ENCODE peak calls at places on chromosome X, in five cellular contexts. U is heart left ventricle; M is HepG2; C is CD4-positive, CD25-positive, alpha-beta regulatory T cell; D is breast epithelium. L is an unnamed sample.

GRCh38 chrX:46574337-46574940 is 874 bp downstream of the CHST7 start:
- DNase-seq in C (peak), U (no peak), M (peak), D (no peak), L (no peak)

GRCh38 chrX:117327306-117327705 is 789.3 kb downstream of the KLHL13 start:
- DNase-seq in U (no peak), C (no peak), M (no peak), D (no peak), L (no peak)

GRCh38 chrX:154991039-154991438 is 31.5 kb downstream of the F8 start:
- DNase-seq in D (no peak), C (no peak), U (no peak), M (no peak), L (no peak)

GRCh38 chrX:265502-265901 is 15.7 kb upstream of the PLCXD1 start:
- DNase-seq in D (no peak), C (no peak), U (no peak), M (no peak), L (no peak)

GRCh38 chrX:11770320-11770719 is 12.3 kb downstream of the MSL3 start:
- DNase-seq in U (no peak), M (peak), D (no peak), C (peak), L (no peak)

GRCh38 chrX:74422576-74423288 is 1.4 kb downstream of the SLC16A2 start:
- DNase-seq in C (no peak), D (no peak), M (peak), U (peak), L (no peak)

GRCh38 chrX:114611018-114611619 is 27.2 kb downstream of the HTR2C start:
- DNase-seq in C (peak), D (no peak), U (peak), M (peak), L (no peak)

GRCh38 chrX:109357714-109358113 is 124.2 kb downstream of the GUCY2F start:
- DNase-seq in C (no peak), U (no peak), D (no peak), M (no peak), L (no peak)

GRCh38 chrX:14051416-14051815 is 21.7 kb upstream of the GEMIN8 start:
- DNase-seq in C (no peak), D (no peak), U (no peak), M (no peak), L (no peak)

GRCh38 chrX:72297953-72298730 is 7.6 kb downstream of the CITED1 start:
- DNase-seq in M (peak), C (peak), D (no peak), U (no peak), L (no peak)

GRCh38 chrX:16807548-16807947 is 21.3 kb downstream of the TXLNG start:
- DNase-seq in D (no peak), U (no peak), C (no peak), M (no peak), L (no peak)

DNA sequence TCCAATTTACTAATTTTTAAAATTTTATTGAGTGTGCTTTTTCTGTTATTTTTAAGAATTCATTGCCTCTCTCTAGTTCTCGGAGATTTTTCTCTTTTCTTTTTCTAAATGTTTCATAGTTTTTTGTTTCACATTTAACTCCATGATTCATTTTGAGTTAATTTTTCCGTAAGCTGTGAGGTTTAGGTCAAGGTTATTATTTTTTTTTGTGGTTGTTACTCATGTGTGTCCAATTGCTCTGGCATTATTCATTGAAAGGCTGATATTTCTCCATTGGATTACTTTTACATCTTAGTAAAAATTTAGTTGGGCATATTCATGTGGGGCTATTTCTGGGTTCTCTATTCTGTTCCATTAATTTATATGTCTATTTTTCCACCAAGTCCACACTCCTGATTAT is 220.8 kb downstream of the MID1IP1 start:
- DNase-seq in M (no peak), D (no peak), C (no peak), U (no peak), L (no peak)
- H3K27ac ChIP-seq in M (no peak), D (no peak), C (no peak), U (no peak), L (no peak)

GRCh38 chrX:41480508-41481260 is 33.5 kb downstream of the NYX start:
- DNase-seq in C (no peak), D (no peak), M (no peak), U (no peak), L (no peak)

GRCh38 chrX:41481264-41482109 is 34.3 kb downstream of the NYX start:
- DNase-seq in D (no peak), U (no peak), C (peak), M (peak), L (no peak)

GRCh38 chrX:41475611-41476241 is 28.6 kb downstream of the NYX start:
- DNase-seq in D (no peak), U (no peak), M (peak), C (no peak), L (no peak)

GRCh38 chrX:41475166-41475565 is 28.0 kb downstream of the NYX start:
- DNase-seq in D (no peak), U (no peak), C (no peak), M (no peak), L (no peak)

DNA sequence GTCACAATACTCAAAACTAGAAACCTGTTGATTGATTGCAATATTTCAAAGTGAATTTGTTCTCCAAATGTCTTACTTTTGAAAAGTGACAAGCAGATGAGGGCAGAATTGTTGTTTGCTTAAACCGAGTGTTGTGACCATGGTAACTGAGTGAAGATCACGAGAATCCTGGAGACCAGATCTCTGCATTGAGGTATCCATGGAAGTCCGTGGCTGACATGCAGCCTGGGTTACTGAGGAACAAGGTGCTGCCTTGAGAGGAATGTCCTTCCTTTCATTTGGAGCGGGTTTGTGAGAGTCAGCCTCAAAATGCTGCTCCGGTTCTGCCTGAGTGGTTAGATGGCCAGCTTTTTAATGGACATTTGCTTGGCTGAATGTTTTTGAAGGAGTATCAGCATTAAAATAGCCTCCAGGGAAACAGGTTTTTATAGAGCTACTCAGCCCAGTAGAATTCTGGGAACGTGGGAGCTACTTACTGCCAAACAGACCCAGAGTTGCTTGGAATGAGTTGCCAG is 31.3 kb downstream of the NYX start:
- DNase-seq in M (no peak), D (no peak), U (no peak), C (no peak), L (no peak)
- H3K27ac ChIP-seq in M (peak), D (no peak), U (no peak), C (no peak), L (no peak)

GRCh38 chrX:48509245-48509590 is 426 bp downstream of the PORCN start:
- DNase-seq in C (peak), M (no peak), D (no peak), U (no peak), L (no peak)
- H3K27ac ChIP-seq in C (peak), M (no peak), D (peak), U (peak), L (peak)

GRCh38 chrX:129956765-129957164 is 25.7 kb upstream of the BCORL1 start:
- DNase-seq in U (no peak), M (no peak), D (no peak), C (no peak), L (no peak)
- H3K27ac ChIP-seq in U (peak), M (no peak), D (peak), C (no peak), L (no peak)

DNA sequence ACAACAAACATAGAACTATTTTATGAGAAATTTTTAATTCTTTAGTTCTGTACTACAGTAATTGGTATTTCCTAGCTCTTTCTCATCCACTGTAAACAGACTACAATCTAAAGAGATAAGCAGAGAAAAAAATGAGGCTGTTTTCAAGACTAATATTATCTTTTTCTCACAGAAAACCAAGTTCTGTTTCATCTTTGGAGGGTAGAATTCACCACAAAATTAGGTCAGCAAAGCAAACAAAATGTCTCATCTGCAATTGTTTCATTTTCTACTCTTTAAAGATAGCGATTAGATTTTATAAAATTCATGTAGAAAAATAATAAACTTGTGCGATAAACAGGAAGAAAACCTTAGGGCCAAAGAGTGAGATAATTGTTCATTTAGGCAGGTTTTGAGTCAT is 10.8 kb downstream of the APOO start:
- DNase-seq in U (no peak), M (no peak), C (peak), D (no peak), L (no peak)
- H3K27ac ChIP-seq in U (no peak), M (no peak), C (peak), D (no peak), L (peak)

GRCh38 chrX:152873361-152873760 is 24.5 kb upstream of the ZNF185 start:
- DNase-seq in U (no peak), M (no peak), D (no peak), C (no peak), L (no peak)
- H3K27ac ChIP-seq in U (no peak), M (no peak), D (no peak), C (no peak), L (no peak)

DNA sequence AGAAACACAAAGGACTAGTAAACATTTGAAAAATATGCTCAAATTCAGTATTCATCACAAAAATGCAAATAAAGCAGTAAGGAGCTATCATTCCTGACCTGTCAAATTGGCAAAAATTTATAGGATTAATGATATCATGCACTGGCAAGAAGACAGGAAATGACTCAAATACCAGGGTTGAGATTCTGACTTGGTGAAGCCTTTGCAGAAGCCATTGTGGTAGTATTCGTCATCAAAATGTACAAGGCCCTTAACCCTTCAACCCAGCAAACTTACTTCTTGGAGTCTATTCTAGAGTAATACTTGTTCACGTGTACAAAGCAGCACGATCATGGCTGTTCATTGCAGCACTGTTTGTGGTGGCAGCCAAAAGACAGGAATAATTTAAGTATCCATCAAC is 132.4 kb downstream of the ENOX2 start:
- DNase-seq in D (no peak), U (no peak), C (peak), M (no peak), L (peak)
- H3K27ac ChIP-seq in D (no peak), U (peak), C (no peak), M (no peak), L (peak)

DNA sequence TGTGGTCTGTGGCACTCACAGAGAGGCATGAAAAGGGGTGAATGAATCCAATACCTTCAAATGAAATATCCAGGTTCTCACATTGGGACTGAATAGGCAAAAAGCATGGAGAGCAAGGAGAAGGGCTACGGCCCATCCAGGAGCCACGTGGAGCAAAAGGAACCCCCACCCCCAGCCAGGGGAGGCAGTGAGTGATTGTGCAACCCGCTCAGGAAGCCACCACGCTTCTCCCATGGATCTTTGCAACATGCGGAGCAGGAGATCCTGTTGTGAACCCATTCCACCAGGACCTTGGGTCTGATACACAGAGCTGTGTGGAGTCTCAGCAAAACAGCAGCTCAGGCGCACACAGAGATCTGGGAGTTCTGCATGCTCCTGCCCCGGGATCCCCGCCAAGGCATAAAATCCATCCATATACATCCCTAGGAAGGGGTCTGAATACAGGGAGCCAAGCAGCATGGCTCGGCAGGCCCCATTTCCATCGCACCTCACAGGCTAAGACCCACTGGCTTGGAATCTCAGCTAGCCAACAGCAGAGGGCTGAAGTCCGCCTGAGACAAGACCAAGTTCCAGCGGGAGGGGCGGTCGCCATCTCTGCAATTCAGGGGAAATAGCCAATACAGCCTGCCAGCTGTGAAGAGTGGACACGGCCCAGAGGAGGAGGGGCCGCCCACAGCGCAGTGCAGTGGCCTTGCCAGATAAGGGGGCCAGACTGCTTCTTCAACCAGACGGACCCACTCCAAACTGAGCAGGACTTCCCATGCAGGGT is 80.2 kb downstream of the FGF16 start:
- DNase-seq in C (no peak), D (no peak), U (peak), M (no peak), L (no peak)
- H3K27ac ChIP-seq in C (no peak), D (no peak), U (no peak), M (no peak), L (no peak)

GRCh38 chrX:53088136-53088974 is 5.6 kb upstream of the KANTR start:
- DNase-seq in C (peak), U (peak), D (peak), M (no peak), L (no peak)

GRCh38 chrX:53086464-53086863 is 4.3 kb downstream of the TSPYL2 start:
- DNase-seq in M (no peak), D (peak), C (no peak), U (peak), L (no peak)

GRCh38 chrX:53087378-53087777 is 5.2 kb downstream of the TSPYL2 start:
- DNase-seq in D (no peak), C (no peak), M (no peak), U (no peak), L (no peak)

GRCh38 chrX:53091354-53091753 is 2.6 kb upstream of the KANTR start:
- DNase-seq in U (no peak), C (no peak), M (no peak), D (no peak), L (no peak)

DNA sequence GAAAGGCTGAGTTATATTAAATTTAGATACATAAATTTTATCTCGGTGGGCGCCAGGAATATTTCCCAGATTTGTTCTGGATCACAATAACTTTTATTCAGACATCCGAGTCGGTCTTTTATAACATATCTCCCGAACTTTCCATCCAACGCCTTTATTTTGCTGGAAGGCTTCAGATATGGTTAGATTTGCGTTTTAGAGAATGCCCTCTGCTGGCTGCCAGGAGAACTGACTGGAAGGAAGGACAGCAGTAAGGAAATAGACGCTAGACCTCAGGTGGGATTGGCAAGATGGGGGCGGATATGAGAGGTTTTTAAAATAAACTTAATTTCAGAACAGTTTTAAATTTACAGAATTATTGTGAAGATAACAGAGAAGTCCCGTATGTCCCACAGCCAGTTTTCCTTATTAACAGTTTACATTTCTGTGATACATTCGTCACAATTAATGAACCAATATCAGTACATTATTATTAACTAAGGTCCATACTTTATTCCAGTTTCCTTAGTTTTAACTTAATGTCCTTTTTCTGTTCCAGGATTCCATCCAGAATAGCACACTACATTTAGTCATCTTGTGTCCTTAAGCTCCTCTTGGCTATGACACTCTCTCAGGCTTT is 4.6 kb upstream of the KANTR start:
- DNase-seq in D (no peak), C (peak), M (no peak), U (peak), L (no peak)
- H3K27ac ChIP-seq in D (peak), C (peak), M (no peak), U (peak), L (peak)

L was measured in epithelial cell of prostate.